ENCODE peak calls at places on chromosomes 1 and 21, in eight cellular contexts. V, K, U, D, Q, H, R and L are unnamed samples.
A peak's percentile ranks its signal among the peaks of the same experiment; 100 is the strongest.

GRCh38 chr1:229296541-229296941 is 25.6 kb downstream of the RAB4A start:
- DNase-seq in K (no peak), D (peak; percentile 87), R (no peak), V (no peak), H (peak; percentile 68), Q (no peak), U (no peak), L (no peak)

GRCh38 chr1:47684518-47684917 is 246.7 kb downstream of the FOXD2 start:
- DNase-seq in V (no peak), D (no peak), Q (peak; percentile 28), K (no peak), R (no peak), U (no peak), H (no peak), L (no peak)

GRCh38 chr1:221141606-221142285 is 262.5 kb downstream of the HLX start:
- DNase-seq in K (peak; percentile 44), R (peak; percentile 61), V (no peak), U (no peak), Q (no peak), D (no peak), H (peak; percentile 31), L (no peak)

GRCh38 chr1:175287377-175287776 is 94.8 kb upstream of the KIAA0040 start:
- DNase-seq in U (peak; percentile 99), K (no peak), V (no peak), Q (no peak), H (no peak), D (no peak), R (no peak), L (no peak)

GRCh38 chr1:98322966-98323365 is 338.6 kb upstream of the SNX7 start:
- DNase-seq in R (no peak), D (peak; percentile 28), K (no peak), H (no peak), V (no peak), U (no peak), Q (no peak), L (no peak)

GRCh38 chr1:42962641-42963377 is 4.1 kb upstream of the SLC2A1 start:
- DNase-seq in K (no peak), D (peak; percentile 73), V (no peak), H (peak; percentile 76), Q (peak; percentile 92), U (no peak), R (peak; percentile 84), L (peak; percentile 92)

GRCh38 chr1:197024460-197024859 is 42.6 kb downstream of the F13B start:
- DNase-seq in R (no peak), Q (no peak), H (peak; percentile 16), V (no peak), U (no peak), K (no peak), D (peak; percentile 7), L (no peak)

GRCh38 chr1:165152727-165153126 is 203.8 kb downstream of the LMX1A start:
- DNase-seq in K (no peak), H (no peak), Q (peak; percentile 81), V (no peak), R (peak; percentile 59), D (no peak), U (no peak), L (no peak)

GRCh38 chr1:157992813-157993178 is 649 bp upstream of the KIRREL1 start:
- DNase-seq in K (no peak), Q (no peak), V (no peak), H (no peak), U (no peak), D (no peak), R (no peak), L (no peak)

GRCh38 chr1:199082778-199083389 is 444.0 kb downstream of the PTPRC start:
- DNase-seq in V (no peak), Q (no peak), H (no peak), D (no peak), R (no peak), U (peak; percentile 5), K (no peak), L (no peak)

GRCh38 chr1:8017495-8018310 is 8.4 kb downstream of the ERRFI1 start:
- DNase-seq in V (no peak), K (no peak), R (peak; percentile 48), U (no peak), Q (no peak), H (peak; percentile 49), D (no peak), L (no peak)

GRCh38 chr1:226185153-226186036 is 1.1 kb downstream of the ACBD3 start:
- DNase-seq in D (peak; percentile 26), U (no peak), H (peak; percentile 22), R (no peak), K (peak; percentile 48), Q (no peak), V (no peak), L (no peak)

GRCh38 chr1:226187019-226187322 is 430 bp upstream of the ACBD3 start:
- DNase-seq in Q (no peak), D (no peak), V (no peak), H (no peak), U (no peak), K (no peak), R (no peak), L (no peak)

GRCh38 chr1:226186124-226187018 is at the start of gene ACBD3:
- DNase-seq in H (peak; percentile 87), U (peak; percentile 92), R (peak; percentile 93), V (peak; percentile 61), Q (peak; percentile 95), K (peak; percentile 82), D (peak; percentile 86), L (peak; percentile 95)

GRCh38 chr1:226187380-226187779 is 839 bp upstream of the ACBD3 start:
- DNase-seq in K (no peak), D (no peak), Q (no peak), U (no peak), H (no peak), V (no peak), R (no peak), L (no peak)

DNA sequence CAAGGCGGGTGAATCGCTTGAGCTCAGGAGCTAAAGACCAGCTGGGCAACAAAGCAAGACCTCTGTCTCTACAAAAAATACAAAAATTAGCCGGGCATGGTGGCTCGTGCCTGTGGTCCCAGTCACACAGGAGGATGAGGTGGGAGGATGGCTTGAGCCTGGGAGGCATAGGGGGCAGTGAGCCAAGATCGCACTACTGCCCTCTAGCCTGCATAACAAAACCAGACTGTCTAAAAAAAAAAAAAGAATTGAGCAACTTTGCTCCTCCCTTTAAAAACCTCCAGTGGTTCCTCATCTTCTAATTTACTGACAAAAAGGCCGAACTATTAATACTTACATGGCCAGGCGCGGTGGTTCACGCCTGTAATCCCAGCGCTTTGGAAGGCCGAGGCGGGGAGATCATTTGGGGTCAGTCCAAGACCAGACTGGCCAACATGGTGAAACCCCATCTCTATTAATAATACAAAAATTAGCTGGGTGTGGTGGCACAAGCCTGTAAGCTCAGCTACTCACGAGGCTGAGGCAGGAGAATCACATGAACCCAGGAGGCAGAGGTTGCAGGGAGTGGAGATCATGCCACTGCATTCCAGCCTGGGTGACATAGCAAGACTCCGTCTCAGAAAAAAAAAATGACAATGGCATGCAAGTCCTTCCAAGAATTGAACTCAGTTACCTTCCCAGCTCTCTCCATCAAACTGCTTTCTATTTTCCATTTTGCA is 4.4 kb downstream of the ACBD3 start:
- DNase-seq in H (peak; percentile 57), V (peak; percentile 39), D (peak; percentile 59), K (peak; percentile 46), U (no peak), R (peak; percentile 33), Q (peak; percentile 54), L (no peak)
- H3K27ac ChIP-seq in H (no peak overlapping the region), V (peak overlapping the region; percentile 11), D (no peak overlapping the region), K (no peak overlapping the region), U (no peak overlapping the region), R (no peak overlapping the region), Q (no peak overlapping the region), L (no peak overlapping the region)

DNA sequence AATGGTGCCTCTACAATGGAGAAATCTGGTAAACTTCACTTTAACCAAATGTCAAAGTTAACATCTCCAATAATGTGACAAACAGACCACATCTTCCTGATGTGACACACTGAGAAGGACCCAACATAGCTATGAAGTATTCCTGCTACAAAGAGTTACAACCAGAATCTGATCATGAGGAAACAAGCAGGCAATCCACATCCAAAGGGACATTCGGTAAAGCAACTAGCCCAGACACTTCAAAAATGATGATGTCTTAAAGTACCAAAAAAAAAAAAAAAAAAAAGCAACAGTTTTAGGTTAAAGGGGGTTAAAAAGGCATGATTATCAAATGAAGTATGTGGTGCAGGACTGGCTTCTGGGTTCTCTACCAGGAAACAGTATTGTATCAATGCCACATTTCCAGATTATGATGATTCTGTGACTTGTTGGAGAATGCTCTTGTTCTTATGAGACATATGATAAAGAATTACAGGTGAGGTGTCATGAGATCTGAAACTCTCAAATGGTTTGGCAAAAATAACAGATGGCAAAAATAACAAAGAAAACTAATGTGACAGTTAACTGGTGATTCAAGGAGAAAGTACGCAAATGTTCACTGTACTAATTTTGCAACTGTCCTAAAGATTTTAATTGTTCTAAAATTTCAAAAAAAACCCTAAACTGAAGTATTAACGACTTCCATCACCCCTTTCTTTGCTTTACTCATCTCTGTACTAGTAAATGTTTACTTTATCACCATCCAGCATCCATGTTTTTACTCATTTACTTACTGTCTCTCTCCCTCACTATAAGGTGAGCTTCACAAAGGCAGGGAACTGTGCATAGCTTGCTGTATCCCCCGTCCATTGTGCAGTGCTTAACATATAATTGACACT is 2.8 kb downstream of the CD58 start:
- DNase-seq in D (no peak), K (no peak), H (no peak), Q (no peak), U (peak; percentile 42), V (no peak), R (no peak), L (no peak)
- H3K4me3 ChIP-seq in D (no peak overlapping the region), K (no peak overlapping the region), H (no peak overlapping the region), Q (no peak overlapping the region), U (peak overlapping the region; percentile 80), V (no peak overlapping the region), R (no peak overlapping the region), L (no peak overlapping the region)

DNA sequence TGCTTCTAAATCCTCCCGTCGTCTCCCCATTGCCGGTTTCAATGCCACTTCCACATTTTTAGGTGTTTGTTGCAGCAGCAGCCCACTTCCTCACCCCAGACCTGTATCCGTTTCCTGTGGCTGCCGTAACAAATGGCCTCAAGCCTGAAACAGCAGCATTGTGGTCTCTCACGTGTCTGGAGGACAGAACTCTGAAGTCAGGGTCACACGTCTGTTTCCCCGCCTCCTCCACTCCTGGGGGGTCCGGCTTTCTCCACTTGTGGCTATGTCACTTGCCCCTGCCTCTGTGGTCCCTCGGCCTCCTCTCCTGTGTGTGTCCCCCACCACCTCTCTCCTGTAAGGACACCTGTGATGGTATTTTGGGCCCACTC is 21.8 kb downstream of the TRPM2 start:
- DNase-seq in R (no peak), U (no peak), Q (peak; percentile 23), H (no peak), V (no peak), K (no peak), D (no peak), L (peak; percentile 69)
- H3K9ac ChIP-seq in R (no peak overlapping the region), U (no peak overlapping the region), Q (no peak overlapping the region), H (no peak overlapping the region), V (no peak overlapping the region), K (no peak overlapping the region), D (no peak overlapping the region), L (no peak overlapping the region)

GRCh38 chr1:206002160-206002559 is 1.0 kb downstream of the RAB7B start:
- DNase-seq in U (no peak), H (no peak), V (no peak), D (no peak), K (no peak), R (no peak), Q (peak; percentile 43), L (no peak)
- H3K27ac ChIP-seq in U (no peak overlapping the region), H (no peak overlapping the region), V (no peak overlapping the region), D (no peak overlapping the region), K (no peak overlapping the region), R (no peak overlapping the region), Q (no peak overlapping the region), L (no peak overlapping the region)